ENCODE peak calls at places on chromosomes 6 and 20, in nine cellular contexts. M is SK-N-DZ; H is HFF-Myc; W is T-helper 1 cell; E is ovary; P is stimulated activated naive CD4-positive, alpha-beta T cell; A is stimulated activated CD4-positive, alpha-beta T cell treated with anti-CD3 and anti-CD28 coated beads, Interleukin-15, amount 100 ng/mL, for 1 hour; B is NCI-H2171 treated with DMSO at 0.1 percent for 48 hours; X is WTC11. Q is an unnamed sample.

GRCh38 chr6:139016337-139017213 is 12.0 kb upstream of the ABRACL start:
- DNase-seq in M (no peak), H (no peak), W (no peak), E (no peak), P (no peak), A (no peak), B (no peak), X (no peak), Q (no peak)

GRCh38 chr20:57882451-57883161 is 172.8 kb upstream of the PMEPA1 start:
- DNase-seq in M (no peak), H (no peak), W (no peak), E (no peak), P (no peak), A (no peak), B (no peak), X (no peak), Q (no peak)

GRCh38 chr20:34579191-34579661 is 20.7 kb downstream of the MAP1LC3A start:
- DNase-seq in M (no peak), H (peak), W (no peak), E (no peak), P (no peak), A (no peak), B (peak), X (no peak), Q (no peak)

GRCh38 chr20:54650201-54650722 is 174.9 kb downstream of the DOK5 start:
- DNase-seq in M (no peak), H (no peak), W (no peak), E (no peak), P (no peak), A (no peak), B (no peak), X (no peak), Q (no peak)

GRCh38 chr6:10800810-10801209 is 37.5 kb downstream of the MAK start:
- DNase-seq in M (no peak), H (no peak), W (no peak), E (no peak), P (no peak), A (no peak), B (no peak), X (no peak), Q (no peak)

GRCh38 chr6:170222498-170223471 is 68.1 kb downstream of the DLL1 start:
- DNase-seq in M (no peak), H (no peak), W (no peak), E (peak), P (no peak), A (no peak), B (peak), X (no peak), Q (peak)

GRCh38 chr6:158757753-158758090 is 61.4 kb downstream of the EZR start:
- DNase-seq in M (no peak), H (no peak), W (no peak), E (no peak), P (no peak), A (no peak), B (no peak), X (no peak), Q (no peak)

GRCh38 chr20:19626896-19627295 is 131.2 kb upstream of the RIN2 start:
- DNase-seq in M (no peak), H (no peak), W (no peak), E (no peak), P (no peak), A (no peak), B (no peak), X (no peak), Q (no peak)

GRCh38 chr20:35734777-35735649 is 7.0 kb downstream of the RBM39 start:
- DNase-seq in M (no peak), H (no peak), W (no peak), E (no peak), P (no peak), A (no peak), B (no peak), X (no peak), Q (no peak)

GRCh38 chr6:135475292-135475886 is 22.2 kb downstream of the AHI1 start:
- DNase-seq in M (peak), H (peak), W (no peak), E (no peak), P (no peak), A (no peak), B (no peak), X (no peak), Q (no peak)

GRCh38 chr6:168004945-168005344 is 7.5 kb downstream of the KIF25 start:
- DNase-seq in M (no peak), H (no peak), W (no peak), E (no peak), P (no peak), A (no peak), B (no peak), X (no peak), Q (peak)

GRCh38 chr20:54178256-54178655 is 4.5 kb upstream of the CYP24A1 start:
- DNase-seq in M (no peak), H (no peak), W (no peak), E (no peak), P (no peak), A (no peak), B (no peak), X (no peak), Q (no peak)